ENCODE peak calls at places on chromosomes 3 and 15, in seven cellular contexts. I is ovary, L is lower leg skin, F is prostate gland, B is sigmoid colon, S is stomach, P is breast epithelium. M is an unnamed sample.

GRCh38 chr15:50964075-50964474 is 55.6 kb downstream of the AP4E1 start:
- DNase-seq in I (no peak), L (no peak), F (no peak), B (no peak), S (no peak), P (no peak), M (no peak)

GRCh38 chr3:64240445-64240844 is 15.2 kb upstream of the PRICKLE2 start:
- DNase-seq in I (no peak), L (no peak), F (no peak), B (no peak), S (no peak), P (no peak), M (no peak)

GRCh38 chr3:18134386-18135082 is 290.6 kb downstream of the SATB1 start:
- DNase-seq in I (no peak), L (no peak), F (no peak), B (no peak), S (no peak), P (no peak), M (no peak)

GRCh38 chr15:71538181-71538580 is 272.2 kb upstream of the NR2E3 start:
- DNase-seq in I (no peak), L (no peak), F (no peak), B (no peak), S (no peak), P (no peak), M (no peak)

GRCh38 chr3:22029480-22029879 is 278.5 kb upstream of the ZNF385D start:
- DNase-seq in I (no peak), L (no peak), F (no peak), B (no peak), S (no peak), P (no peak), M (no peak)

GRCh38 chr3:30098656-30099454 is 507.5 kb upstream of the TGFBR2 start:
- DNase-seq in I (no peak), L (no peak), F (no peak), B (no peak), S (no peak), P (no peak), M (peak; percentile 19)

GRCh38 chr3:184815046-184815930 is 3.3 kb downstream of the VPS8 start:
- DNase-seq in I (no peak), L (no peak), F (no peak), B (no peak), S (no peak), P (no peak), M (no peak)

GRCh38 chr15:80157215-80157614 is 4.4 kb downstream of the FAH start:
- DNase-seq in I (no peak), L (no peak), F (no peak), B (no peak), S (no peak), P (no peak), M (no peak)

GRCh38 chr3:189766416-189766815 is 135.2 kb downstream of the TP63 start:
- DNase-seq in I (no peak), L (no peak), F (peak; percentile 49), B (no peak), S (no peak), P (peak; percentile 57), M (no peak)

GRCh38 chr3:162134571-162134970 is 638.0 kb downstream of the OTOL1 start:
- DNase-seq in I (no peak), L (no peak), F (no peak), B (no peak), S (no peak), P (no peak), M (no peak)

GRCh38 chr15:78618064-78618463 is 2.7 kb downstream of the CHRNA3 start:
- DNase-seq in I (no peak), L (no peak), F (no peak), B (no peak), S (peak; percentile 20), P (no peak), M (no peak)

GRCh38 chr15:80929225-80929624 is 60.4 kb downstream of the MESD start:
- DNase-seq in I (no peak), L (no peak), F (no peak), B (no peak), S (no peak), P (no peak), M (no peak)

GRCh38 chr3:129656659-129657247 is 50.3 kb upstream of the PLXND1 start:
- DNase-seq in I (no peak), L (no peak), F (no peak), B (no peak), S (no peak), P (no peak), M (peak; percentile 47)

GRCh38 chr15:64633332-64633731 is 142.1 kb downstream of the RBPMS2 start:
- DNase-seq in I (no peak), L (no peak), F (no peak), B (no peak), S (no peak), P (no peak), M (no peak)

GRCh38 chr3:29764603-29765254 is 483.9 kb downstream of the RBMS3 start:
- DNase-seq in I (peak; percentile 34), L (no peak), F (peak; percentile 38), B (no peak), S (no peak), P (no peak), M (peak; percentile 16)

GRCh38 chr3:69809076-69809835 is 70.0 kb downstream of the MITF start:
- DNase-seq in I (no peak), L (no peak), F (no peak), B (no peak), S (no peak), P (no peak), M (no peak)

GRCh38 chr15:67534360-67534759 is 8.1 kb upstream of the MAP2K5 start:
- DNase-seq in I (no peak), L (no peak), F (no peak), B (no peak), S (no peak), P (no peak), M (no peak)

GRCh38 chr3:100080573-100080972 is 33.7 kb downstream of the FILIP1L start:
- DNase-seq in I (no peak), L (no peak), F (no peak), B (no peak), S (no peak), P (no peak), M (no peak)

GRCh38 chr3:113117511-113118302 is 93.7 kb upstream of the BOC start:
- DNase-seq in I (no peak), L (no peak), F (no peak), B (no peak), S (no peak), P (no peak), M (no peak)

GRCh38 chr3:70744536-70744935 is 432.1 kb upstream of the MDFIC2 start:
- DNase-seq in I (no peak), L (no peak), F (no peak), B (no peak), S (no peak), P (no peak), M (no peak)

GRCh38 chr3:154148541-154148940 is 27.4 kb downstream of the ARHGEF26 start:
- DNase-seq in I (no peak), L (no peak), F (no peak), B (no peak), S (no peak), P (no peak), M (no peak)

GRCh38 chr15:26201177-26201858 is 338.2 kb upstream of the ATP10A start:
- DNase-seq in I (no peak), L (no peak), F (no peak), B (no peak), S (no peak), P (no peak), M (no peak)

GRCh38 chr3:126954141-126954845 is 28.6 kb upstream of the PLXNA1 start:
- DNase-seq in I (no peak), L (no peak), F (no peak), B (peak; percentile 42), S (no peak), P (no peak), M (no peak)

GRCh38 chr3:13012228-13012691 is 61.0 kb downstream of the IQSEC1 start:
- DNase-seq in I (peak; percentile 37), L (peak; percentile 81), F (no peak), B (peak; percentile 89), S (peak; percentile 70), P (no peak), M (no peak)

GRCh38 chr3:38626171-38626570 is 23.3 kb downstream of the SCN5A start:
- DNase-seq in I (no peak), L (no peak), F (no peak), B (no peak), S (no peak), P (no peak), M (no peak)

GRCh38 chr3:47847801-47848518 is 45.0 kb downstream of the DHX30 start:
- DNase-seq in I (no peak), L (no peak), F (no peak), B (no peak), S (no peak), P (no peak), M (no peak)
- TF ChIP-seq POLR2A in I (no peak), L (no peak), F (no peak), B (no peak), S (no peak), P (no peak), M (no peak)

GRCh38 chr3:172040078-172040975 is 949 bp downstream of the FNDC3B start:
- DNase-seq in I (peak; percentile 88), L (peak; percentile 77), F (peak; percentile 75), B (peak; percentile 94), S (peak; percentile 87), P (peak; percentile 74), M (peak; percentile 39)
- TF ChIP-seq POLR2A in I (peak; percentile 65), L (no peak), F (peak; percentile 79), B (no peak), S (no peak), P (no peak), M (no peak)

DNA sequence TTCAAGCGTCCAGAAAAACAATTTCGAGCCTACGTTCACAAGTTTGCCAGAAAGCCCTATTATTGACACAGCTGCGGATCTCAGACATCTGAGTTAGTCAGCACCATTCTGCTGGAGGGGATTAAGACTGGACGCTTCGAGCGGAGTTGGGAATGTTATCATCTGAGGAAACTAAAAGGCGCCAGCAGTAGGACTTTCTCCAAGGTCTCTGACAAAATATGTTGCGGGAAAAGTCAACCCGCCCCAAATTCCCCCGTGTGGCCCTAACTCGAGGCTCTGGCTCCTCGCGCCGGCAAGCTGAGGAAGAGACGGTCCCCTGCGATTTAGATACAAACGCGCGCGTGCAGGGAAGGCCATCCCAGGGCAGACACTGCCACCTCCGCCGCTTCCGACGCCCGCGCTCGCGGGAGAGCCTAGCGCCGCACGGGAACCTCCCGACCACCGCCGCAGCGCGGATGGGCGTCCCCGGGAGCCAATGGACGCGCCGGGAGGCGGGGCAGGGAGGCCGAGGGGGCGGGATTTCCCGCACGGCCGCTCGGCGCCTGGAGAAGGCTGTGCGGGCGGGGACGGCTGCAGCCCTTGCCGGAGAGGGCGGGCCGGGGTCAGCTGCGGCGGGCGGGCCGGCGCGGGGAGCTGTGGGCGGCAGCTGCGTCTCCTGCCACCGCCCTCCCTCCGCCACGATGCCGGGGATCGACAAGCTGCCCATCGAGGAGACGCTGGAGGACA is at the start of gene APPL1:
- DNase-seq in I (peak; percentile 93), L (peak; percentile 84), F (peak; percentile 91), B (peak; percentile 95), S (peak; percentile 94), P (peak; percentile 89), M (peak; percentile 75)
- TF ChIP-seq POLR2A in I (peak; percentile 91), L (no peak), F (peak; percentile 81), B (peak; percentile 86), S (no peak), P (peak; percentile 72), M (peak; percentile 83)

DNA sequence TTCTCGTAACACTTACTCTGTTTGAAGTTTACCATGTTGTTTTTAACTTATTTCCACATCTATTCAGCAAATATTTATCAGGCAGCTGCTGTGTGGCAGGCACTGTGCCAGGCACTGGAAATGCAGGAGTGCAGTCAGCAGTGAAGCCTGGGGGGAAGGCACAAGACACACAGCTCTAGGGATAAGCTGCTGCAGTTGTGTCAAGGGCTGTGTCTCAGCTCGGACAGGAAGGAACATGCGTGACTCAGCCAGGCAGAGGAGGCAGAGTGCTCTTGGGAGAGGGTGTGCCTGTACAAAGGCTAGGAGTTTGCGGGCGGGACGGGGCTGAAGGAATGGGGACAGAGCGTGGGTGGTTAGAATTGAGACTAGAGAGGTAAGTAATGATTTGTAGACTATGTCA is 24.7 kb downstream of the LYSMD4 start:
- DNase-seq in I (peak; percentile 73), L (peak; percentile 87), F (peak; percentile 47), B (peak; percentile 91), S (peak; percentile 77), P (peak; percentile 61), M (peak; percentile 79)
- TF ChIP-seq POLR2A in I (no peak), L (no peak), F (no peak), B (no peak), S (no peak), P (no peak), M (no peak)

M was measured in HCT116.